ENCODE peak calls at places on chromosome 2, in nine cellular contexts. One of them, this sample, is unnamed.

GRCh38 chr2:20422679-20423271 is 24.1 kb upstream of the RHOB start:
- DNase-seq in memory B cell: no peak
- DNase-seq in T1000: no peak
- DNase-seq in Kasumi-1: no peak
- DNase-seq in hypothalamus: no peak
- DNase-seq in AG04449: no peak
- DNase-seq in pulmonary artery endothelial cell: no peak
- DNase-seq in body of pancreas: no peak
- DNase-seq in NCI-H2171 treated with DMSO at 0.1 percent for 48 hours: no peak
- DNase-seq in this sample: no peak

GRCh38 chr2:71070294-71071025 is 2.0 kb downstream of the NAGK start:
- DNase-seq in body of pancreas: peak
- DNase-seq in AG04449: no peak
- DNase-seq in memory B cell: peak
- DNase-seq in pulmonary artery endothelial cell: no peak
- DNase-seq in NCI-H2171 treated with DMSO at 0.1 percent for 48 hours: no peak
- DNase-seq in hypothalamus: no peak
- DNase-seq in T1000: no peak
- DNase-seq in Kasumi-1: peak
- DNase-seq in this sample: no peak

GRCh38 chr2:215903208-215903607 is 110.1 kb downstream of the MREG start:
- DNase-seq in T1000: no peak
- DNase-seq in Kasumi-1: no peak
- DNase-seq in memory B cell: no peak
- DNase-seq in body of pancreas: no peak
- DNase-seq in NCI-H2171 treated with DMSO at 0.1 percent for 48 hours: no peak
- DNase-seq in hypothalamus: no peak
- DNase-seq in AG04449: no peak
- DNase-seq in pulmonary artery endothelial cell: no peak
- DNase-seq in this sample: no peak

GRCh38 chr2:134365356-134365755 is 111.5 kb downstream of the MGAT5 start:
- DNase-seq in Kasumi-1: peak
- DNase-seq in body of pancreas: no peak
- DNase-seq in hypothalamus: no peak
- DNase-seq in AG04449: no peak
- DNase-seq in pulmonary artery endothelial cell: no peak
- DNase-seq in NCI-H2171 treated with DMSO at 0.1 percent for 48 hours: no peak
- DNase-seq in memory B cell: no peak
- DNase-seq in T1000: no peak
- DNase-seq in this sample: no peak

GRCh38 chr2:19198376-19198775 is 160.0 kb downstream of the OSR1 start:
- DNase-seq in body of pancreas: no peak
- DNase-seq in AG04449: no peak
- DNase-seq in memory B cell: no peak
- DNase-seq in T1000: no peak
- DNase-seq in Kasumi-1: no peak
- DNase-seq in pulmonary artery endothelial cell: no peak
- DNase-seq in hypothalamus: no peak
- DNase-seq in NCI-H2171 treated with DMSO at 0.1 percent for 48 hours: no peak
- DNase-seq in this sample: no peak

GRCh38 chr2:25587361-25587760 is 86.0 kb downstream of the DTNB start:
- DNase-seq in memory B cell: no peak
- DNase-seq in Kasumi-1: no peak
- DNase-seq in NCI-H2171 treated with DMSO at 0.1 percent for 48 hours: no peak
- DNase-seq in pulmonary artery endothelial cell: no peak
- DNase-seq in AG04449: no peak
- DNase-seq in hypothalamus: peak
- DNase-seq in body of pancreas: no peak
- DNase-seq in T1000: no peak
- DNase-seq in this sample: no peak

GRCh38 chr2:46164581-46165301 is 132.5 kb upstream of the EPAS1 start:
- DNase-seq in hypothalamus: no peak
- DNase-seq in memory B cell: no peak
- DNase-seq in body of pancreas: peak
- DNase-seq in T1000: peak
- DNase-seq in NCI-H2171 treated with DMSO at 0.1 percent for 48 hours: no peak
- DNase-seq in AG04449: peak
- DNase-seq in pulmonary artery endothelial cell: peak
- DNase-seq in Kasumi-1: no peak
- DNase-seq in this sample: no peak

GRCh38 chr2:48532824-48533223 is 2.9 kb downstream of the STON1 start:
- DNase-seq in body of pancreas: no peak
- DNase-seq in pulmonary artery endothelial cell: no peak
- DNase-seq in T1000: no peak
- DNase-seq in memory B cell: no peak
- DNase-seq in Kasumi-1: no peak
- DNase-seq in AG04449: no peak
- DNase-seq in NCI-H2171 treated with DMSO at 0.1 percent for 48 hours: no peak
- DNase-seq in hypothalamus: no peak
- DNase-seq in this sample: no peak

GRCh38 chr2:203673933-203674332 is 32.5 kb upstream of the CD28 start:
- DNase-seq in NCI-H2171 treated with DMSO at 0.1 percent for 48 hours: no peak
- DNase-seq in pulmonary artery endothelial cell: no peak
- DNase-seq in Kasumi-1: peak
- DNase-seq in hypothalamus: no peak
- DNase-seq in AG04449: no peak
- DNase-seq in T1000: no peak
- DNase-seq in memory B cell: no peak
- DNase-seq in body of pancreas: no peak
- DNase-seq in this sample: no peak

GRCh38 chr2:38866773-38867443 is 8.8 kb downstream of the DHX57 start:
- DNase-seq in body of pancreas: no peak
- DNase-seq in T1000: no peak
- DNase-seq in Kasumi-1: peak
- DNase-seq in pulmonary artery endothelial cell: no peak
- DNase-seq in AG04449: no peak
- DNase-seq in memory B cell: no peak
- DNase-seq in hypothalamus: no peak
- DNase-seq in NCI-H2171 treated with DMSO at 0.1 percent for 48 hours: no peak
- DNase-seq in this sample: no peak

GRCh38 chr2:241797441-241798080 is 11.4 kb upstream of the NEU4 start:
- DNase-seq in T1000: no peak
- DNase-seq in NCI-H2171 treated with DMSO at 0.1 percent for 48 hours: no peak
- DNase-seq in body of pancreas: no peak
- DNase-seq in Kasumi-1: no peak
- DNase-seq in memory B cell: no peak
- DNase-seq in pulmonary artery endothelial cell: no peak
- DNase-seq in AG04449: no peak
- DNase-seq in hypothalamus: no peak
- DNase-seq in this sample: no peak

GRCh38 chr2:129253461-129253812 is 726.0 kb upstream of the RAB6C start:
- DNase-seq in hypothalamus: no peak
- DNase-seq in AG04449: no peak
- DNase-seq in pulmonary artery endothelial cell: no peak
- DNase-seq in T1000: no peak
- DNase-seq in Kasumi-1: peak
- DNase-seq in NCI-H2171 treated with DMSO at 0.1 percent for 48 hours: peak
- DNase-seq in memory B cell: no peak
- DNase-seq in body of pancreas: peak
- DNase-seq in this sample: no peak

GRCh38 chr2:101501443-101501842 is 26.5 kb upstream of the RFX8 start:
- DNase-seq in memory B cell: no peak
- DNase-seq in T1000: no peak
- DNase-seq in AG04449: no peak
- DNase-seq in NCI-H2171 treated with DMSO at 0.1 percent for 48 hours: peak
- DNase-seq in pulmonary artery endothelial cell: no peak
- DNase-seq in body of pancreas: no peak
- DNase-seq in hypothalamus: no peak
- DNase-seq in Kasumi-1: no peak
- DNase-seq in this sample: no peak

GRCh38 chr2:170585067-170585466 is 130.1 kb upstream of the SP5 start:
- DNase-seq in body of pancreas: no peak
- DNase-seq in NCI-H2171 treated with DMSO at 0.1 percent for 48 hours: no peak
- DNase-seq in AG04449: no peak
- DNase-seq in pulmonary artery endothelial cell: no peak
- DNase-seq in T1000: no peak
- DNase-seq in Kasumi-1: no peak
- DNase-seq in hypothalamus: no peak
- DNase-seq in memory B cell: no peak
- DNase-seq in this sample: no peak